ENCODE peak calls at places on chromosomes 7 and 10, in nine cellular contexts. W, J, K, C, U, P, R, M and F are unnamed samples.

GRCh38 chr7:134440067-134440466 is 18.8 kb downstream of the AKR1B1 start:
- DNase-seq in W (no peak), J (no peak), K (no peak), C (no peak), U (no peak), P (no peak), R (no peak), M (no peak), F (no peak)

GRCh38 chr10:131250454-131251145 is 60.9 kb downstream of the TCERG1L start:
- DNase-seq in W (no peak), J (no peak), K (peak; percentile 59), C (no peak), U (no peak), P (no peak), R (no peak), M (no peak), F (peak; percentile 59)

GRCh38 chr10:124732931-124733536 is 11.1 kb downstream of the FAM53B start:
- DNase-seq in W (no peak), J (no peak), K (peak; percentile 87), C (peak; percentile 78), U (peak; percentile 43), P (no peak), R (peak; percentile 59), M (no peak), F (peak; percentile 87)

GRCh38 chr10:66642217-66642616 is 283.6 kb upstream of the LRRTM3 start:
- DNase-seq in W (no peak), J (no peak), K (no peak), C (no peak), U (no peak), P (no peak), R (no peak), M (no peak), F (no peak)

GRCh38 chr7:98754041-98754479 is 115.8 kb downstream of the TMEM130 start:
- DNase-seq in W (no peak), J (peak; percentile 54), K (no peak), C (no peak), U (no peak), P (peak; percentile 35), R (no peak), M (no peak), F (no peak)

GRCh38 chr10:80493482-80494021 is 39.4 kb downstream of the TSPAN14 start:
- DNase-seq in W (no peak), J (no peak), K (no peak), C (no peak), U (no peak), P (no peak), R (no peak), M (peak; percentile 89), F (no peak)

GRCh38 chr7:468681-469590 is 50.7 kb downstream of the PDGFA start:
- DNase-seq in W (peak; percentile 8), J (no peak), K (peak; percentile 41), C (peak; percentile 19), U (peak; percentile 68), P (no peak), R (no peak), M (no peak), F (peak; percentile 65)

GRCh38 chr10:125333209-125333591 is 172.8 kb upstream of the CTBP2 start:
- DNase-seq in W (no peak), J (no peak), K (no peak), C (no peak), U (no peak), P (no peak), R (no peak), M (no peak), F (no peak)

GRCh38 chr10:99429521-99430095 is 816 bp downstream of the GOT1 start:
- DNase-seq in W (no peak), J (no peak), K (no peak), C (no peak), U (no peak), P (no peak), R (no peak), M (no peak), F (no peak)

GRCh38 chr10:71084061-71084817 is 128.1 kb upstream of the UNC5B start:
- DNase-seq in W (no peak), J (peak; percentile 42), K (peak; percentile 36), C (no peak), U (no peak), P (no peak), R (peak; percentile 3), M (no peak), F (peak; percentile 21)

GRCh38 chr10:30028452-30029045 is 30.8 kb downstream of the JCAD start:
- DNase-seq in W (no peak), J (no peak), K (no peak), C (no peak), U (no peak), P (no peak), R (no peak), M (no peak), F (no peak)

GRCh38 chr7:100016209-100016901 is 959 bp downstream of the ZKSCAN1 start:
- DNase-seq in W (no peak), J (no peak), K (no peak), C (no peak), U (no peak), P (no peak), R (peak; percentile 47), M (peak; percentile 70), F (no peak)

GRCh38 chr10:102342462-102342861 is 53.0 kb upstream of the NFKB2 start:
- DNase-seq in W (no peak), J (peak; percentile 51), K (no peak), C (no peak), U (peak; percentile 4), P (no peak), R (no peak), M (no peak), F (no peak)

DNA sequence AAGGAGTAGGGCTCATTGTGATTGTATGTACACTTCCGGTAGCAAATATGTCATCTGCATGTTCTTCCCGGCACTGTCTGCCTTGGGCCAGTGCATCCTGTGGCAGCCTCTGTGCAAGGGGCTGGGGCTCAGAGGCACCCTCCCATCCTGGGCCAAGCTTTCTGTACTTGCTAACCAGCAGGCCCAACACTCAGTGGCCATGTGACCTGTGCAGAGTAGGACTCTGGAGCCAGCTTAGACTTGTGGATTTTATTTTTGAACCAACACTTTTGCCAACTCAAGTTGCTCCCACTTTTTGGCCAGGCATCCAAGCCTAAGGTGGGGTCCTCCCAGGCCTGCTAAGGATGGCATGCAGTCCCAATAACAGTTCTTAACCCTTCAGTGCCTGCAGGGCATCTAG is 25.0 kb downstream of the LDB3 start:
- DNase-seq in W (no peak), J (no peak), K (no peak), C (no peak), U (no peak), P (no peak), R (no peak), M (no peak), F (no peak)
- H3K4me3 ChIP-seq in W (no peak overlapping the region), J (no peak overlapping the region), K (no peak overlapping the region), C (peak overlapping the region; percentile 6), U (no peak overlapping the region), P (no peak overlapping the region), R (no peak overlapping the region), M (no peak overlapping the region), F (no peak overlapping the region)

GRCh38 chr10:78856421-78856820 is 212.3 kb upstream of the ZMIZ1 start:
- DNase-seq in W (peak; percentile 90), J (no peak), K (no peak), C (peak; percentile 90), U (no peak), P (no peak), R (no peak), M (no peak), F (no peak)
- TF ChIP-seq POLR2A in W (no peak), J (no peak), K (no peak), C (no peak), U (no peak), P (no peak), R (no peak), M (no peak), F (no peak)

GRCh38 chr7:19111474-19112143 is 5.8 kb downstream of the TWIST1 start:
- DNase-seq in W (no peak), J (no peak), K (no peak), C (no peak), U (no peak), P (no peak), R (no peak), M (no peak), F (no peak)

GRCh38 chr7:19108985-19109946 is 8.2 kb downstream of the TWIST1 start:
- DNase-seq in W (no peak), J (no peak), K (no peak), C (no peak), U (no peak), P (no peak), R (no peak), M (no peak), F (no peak)

GRCh38 chr7:19112290-19113000 is 5.0 kb downstream of the TWIST1 start:
- DNase-seq in W (no peak), J (peak; percentile 56), K (peak; percentile 54), C (peak; percentile 21), U (peak; percentile 57), P (no peak), R (no peak), M (no peak), F (peak; percentile 57)

GRCh38 chr7:19110026-19110777 is 7.2 kb downstream of the TWIST1 start:
- DNase-seq in W (no peak), J (no peak), K (no peak), C (no peak), U (no peak), P (no peak), R (no peak), M (no peak), F (no peak)

DNA sequence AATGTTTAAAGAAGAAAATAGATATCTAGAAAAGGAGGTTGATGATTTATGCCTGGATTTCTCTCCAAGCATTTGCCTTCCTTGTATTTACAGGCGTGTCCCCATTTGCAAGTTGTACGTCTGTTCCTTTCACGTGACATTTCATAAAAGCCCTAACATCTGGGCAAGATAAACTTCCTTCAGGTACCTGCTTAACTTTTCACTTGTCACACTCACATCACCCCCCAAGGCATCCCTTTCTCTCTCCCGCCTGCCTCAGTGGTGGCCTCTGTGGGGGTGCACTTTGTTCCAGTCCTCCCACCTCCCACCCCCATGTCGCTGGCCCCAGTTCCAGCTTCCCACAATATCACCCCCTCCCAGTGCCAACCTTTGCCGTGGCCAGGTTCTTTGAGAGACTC is 6.7 kb downstream of the TWIST1 start:
- DNase-seq in W (no peak), J (peak; percentile 53), K (no peak), C (no peak), U (no peak), P (no peak), R (no peak), M (no peak), F (no peak)
- H3K27me3 ChIP-seq in W (no peaks in the 10 kb centered on the region), J (peaks cover 100% of the 10 kb centered on the region), K (peaks cover 4% of the 10 kb centered on the region), C (peaks cover 100% of the 10 kb centered on the region), U (no peaks in the 10 kb centered on the region), P (no peaks in the 10 kb centered on the region), R (peaks cover 99% of the 10 kb centered on the region), M (peaks cover 54% of the 10 kb centered on the region), F (no peaks in the 10 kb centered on the region)

GRCh38 chr7:128167791-128168666 is 73.0 kb upstream of the LEP start:
- DNase-seq in W (peak; percentile 20), J (peak; percentile 70), K (no peak), C (no peak), U (no peak), P (no peak), R (no peak), M (no peak), F (no peak)
- H3K4me3 ChIP-seq in W (peak overlapping the region; percentile 9), J (peak overlapping the region; percentile 25), K (peak overlapping the region; percentile 34), C (peak overlapping the region; percentile 48), U (no peak overlapping the region), P (no peak overlapping the region), R (peak overlapping the region; percentile 52), M (no peak overlapping the region), F (peak overlapping the region; percentile 53)